ENCODE peak calls at places on chromosomes 13 and 19, in seven cellular contexts. F is cardiac muscle cell, M is heart right ventricle, A is cardiac fibroblast, D is AG10803, Q is fibroblast of pulmonary artery, K is foreskin fibroblast. V is an unnamed sample.
A peak's percentile ranks its signal among the peaks of the same experiment; 100 is the strongest.

GRCh38 chr13:54536112-54536511 is 1507.5 kb downstream of the OLFM4 start:
- DNase-seq in F (peak; percentile 13), M (peak; percentile 2), A (peak; percentile 0), D (no peak), Q (no peak), K (no peak), V (no peak)

GRCh38 chr19:1210227-1210538 is 4.6 kb downstream of the STK11 start:
- DNase-seq in F (no peak), M (no peak), A (no peak), D (no peak), Q (no peak), K (no peak), V (no peak)

GRCh38 chr13:68667863-68668262 is 1437.7 kb upstream of the PCDH9 start:
- DNase-seq in F (no peak), M (no peak), A (no peak), D (no peak), Q (no peak), K (no peak), V (no peak)

GRCh38 chr13:77042566-77043177 is 15.7 kb upstream of the FBXL3 start:
- DNase-seq in F (no peak), M (no peak), A (no peak), D (no peak), Q (no peak), K (no peak), V (no peak)

GRCh38 chr13:94177041-94177440 is 302.4 kb downstream of the DCT start:
- DNase-seq in F (no peak), M (no peak), A (peak; percentile 22), D (no peak), Q (no peak), K (no peak), V (peak; percentile 36)

GRCh38 chr13:69094485-69094884 is 1013.1 kb upstream of the ATXN8OS start:
- DNase-seq in F (no peak), M (no peak), A (no peak), D (no peak), Q (no peak), K (no peak), V (no peak)

GRCh38 chr19:35518313-35518712 is 4.9 kb upstream of the DMKN start:
- DNase-seq in F (no peak), M (no peak), A (peak; percentile 96), D (peak; percentile 98), Q (peak; percentile 98), K (peak; percentile 97), V (peak; percentile 90)

GRCh38 chr19:49799798-49800376 is 13.2 kb downstream of the FUZ start:
- DNase-seq in F (no peak), M (no peak), A (no peak), D (no peak), Q (no peak), K (no peak), V (no peak)

DNA sequence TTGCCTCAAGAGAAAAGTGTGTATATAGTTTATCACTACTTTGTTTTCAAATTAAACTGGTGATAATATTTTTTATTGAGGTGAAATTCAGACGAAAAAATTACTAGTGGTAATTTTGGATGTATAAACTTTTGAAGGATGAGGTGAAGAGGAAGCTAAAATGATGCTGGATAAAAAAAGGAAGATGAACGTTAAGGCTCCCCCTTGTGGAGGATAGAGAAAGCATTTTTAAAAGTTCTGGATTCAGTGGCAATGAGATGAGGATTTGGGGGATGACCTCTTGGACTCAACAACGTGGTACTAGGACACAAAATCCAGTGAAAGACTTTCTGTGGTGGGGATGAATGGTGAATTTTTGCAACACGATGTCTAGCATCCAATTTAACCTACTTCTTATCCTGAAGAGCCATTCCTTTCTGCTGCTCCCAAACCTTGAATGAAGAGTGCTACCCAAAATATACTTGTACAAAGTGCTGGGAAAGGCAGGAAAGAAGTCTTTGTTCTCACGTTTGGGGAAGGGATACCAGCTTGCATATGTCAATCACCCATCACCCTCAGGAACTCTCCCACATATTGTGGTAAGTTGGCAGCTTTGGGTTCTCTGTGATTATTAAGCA is 7.3 kb upstream of the SIGLEC5 start:
- DNase-seq in F (no peak), M (no peak), A (peak; percentile 40), D (no peak), Q (peak; percentile 11), K (peak; percentile 18), V (no peak)
- TF ChIP-seq CTCF in F (peak; percentile 54), M (no peak), A (peak; percentile 55), D (peak; percentile 47), Q (peak; percentile 37), K (no peak), V (peak; percentile 41)

GRCh38 chr19:29682236-29682895 is 17.1 kb downstream of the PLEKHF1 start:
- DNase-seq in F (no peak), M (no peak), A (no peak), D (no peak), Q (no peak), K (no peak), V (no peak)
- H3K4me3 ChIP-seq in F (no peak overlapping the region), M (no peak overlapping the region), A (no peak overlapping the region), D (no peak overlapping the region), Q (no peak overlapping the region), K (no peak overlapping the region), V (no peak overlapping the region)

DNA sequence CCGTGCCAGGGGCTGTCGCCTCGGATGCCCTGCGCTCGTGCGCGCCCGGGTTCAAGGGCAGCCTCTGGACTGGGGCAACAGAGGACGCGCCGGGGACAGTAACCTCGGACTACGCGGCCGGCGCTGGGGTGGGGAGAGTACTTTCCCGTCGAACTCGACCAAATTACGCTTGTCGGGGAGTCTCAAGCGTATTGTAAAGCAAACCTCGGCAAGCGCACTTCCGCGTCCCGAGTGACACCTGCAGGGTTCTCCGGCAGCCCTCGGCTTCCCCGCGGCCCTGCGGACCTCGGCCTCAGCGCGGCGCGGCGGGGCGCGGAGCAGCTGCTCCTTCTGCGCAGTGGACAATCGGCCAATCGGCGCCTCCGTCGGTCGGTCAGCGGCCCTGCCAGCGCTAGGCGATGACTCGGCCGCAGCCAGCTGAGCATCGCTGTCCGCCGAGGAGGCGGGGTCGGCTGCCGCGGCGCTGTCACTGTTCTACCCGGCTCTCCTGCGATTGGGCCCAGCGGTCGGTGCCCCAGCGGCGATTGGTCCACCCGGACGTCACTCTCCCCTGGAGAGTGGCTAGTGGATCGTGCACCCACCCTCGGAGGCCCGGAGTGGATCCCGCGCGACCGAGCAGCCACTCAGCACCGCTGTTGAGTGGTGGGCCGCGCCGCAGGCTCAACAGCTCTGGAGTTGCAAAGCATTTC is at the start of gene SLC46A3:
- DNase-seq in F (peak; percentile 97), M (peak; percentile 100), A (peak; percentile 98), D (peak; percentile 99), Q (peak; percentile 99), K (peak; percentile 100), V (peak; percentile 99)
- TF ChIP-seq CTCF in F (no peak), M (peak; percentile 15), A (no peak), D (no peak), Q (no peak), K (no peak), V (peak; percentile 16)

GRCh38 chr19:3625996-3626472 is 556 bp downstream of the CACTIN start:
- DNase-seq in F (peak; percentile 15), M (no peak), A (no peak), D (no peak), Q (no peak), K (peak; percentile 24), V (no peak)

GRCh38 chr19:3626473-3627350 is at the start of gene CACTIN:
- DNase-seq in F (peak; percentile 99), M (peak; percentile 99), A (peak; percentile 98), D (peak; percentile 98), Q (peak; percentile 98), K (peak; percentile 99), V (peak; percentile 98)

GRCh38 chr19:3623716-3624115 is 2.9 kb downstream of the CACTIN start:
- DNase-seq in F (no peak), M (no peak), A (no peak), D (no peak), Q (no peak), K (no peak), V (no peak)

GRCh38 chr19:3631053-3631861 is 4.7 kb upstream of the CACTIN start:
- DNase-seq in F (no peak), M (no peak), A (no peak), D (no peak), Q (no peak), K (no peak), V (no peak)

GRCh38 chr19:3627351-3627723 is 747 bp upstream of the CACTIN start:
- DNase-seq in F (no peak), M (no peak), A (no peak), D (no peak), Q (no peak), K (no peak), V (no peak)
- H3K4me3 ChIP-seq in F (no peak overlapping the region), M (no peak overlapping the region), A (no peak overlapping the region), D (peak overlapping the region; percentile 7), Q (peak overlapping the region; percentile 31), K (peak overlapping the region; percentile 95), V (peak overlapping the region; percentile 36)

GRCh38 chr19:47794526-47794925 is 9.8 kb downstream of the TPRX1 start:
- DNase-seq in F (no peak), M (no peak), A (no peak), D (no peak), Q (no peak), K (no peak), V (no peak)
- TF ChIP-seq CTCF in F (no peak), M (no peak), A (no peak), D (no peak), Q (peak; percentile 1), K (no peak), V (no peak)

DNA sequence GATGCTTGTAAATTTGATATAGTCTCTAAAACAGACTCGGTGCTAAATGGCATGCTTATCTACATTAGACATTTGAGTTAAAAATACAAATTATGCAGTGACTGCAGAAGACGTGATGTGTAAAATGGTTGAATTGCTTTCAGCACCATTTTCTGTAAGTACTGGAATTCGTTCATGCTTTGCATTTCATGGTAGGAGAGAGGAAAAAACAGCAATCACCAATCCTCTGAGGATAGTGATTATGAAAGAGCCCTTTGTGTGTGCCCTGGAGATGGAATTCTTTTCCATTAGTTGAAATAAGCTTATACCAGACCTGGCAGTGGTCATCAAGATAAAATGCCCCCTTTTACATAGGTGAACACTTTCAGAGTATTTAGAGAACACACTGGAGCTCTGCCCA is 1.7 kb downstream of the CNMD start:
- DNase-seq in F (no peak), M (no peak), A (no peak), D (no peak), Q (peak; percentile 4), K (no peak), V (no peak)
- H3K4me3 ChIP-seq in F (no peak overlapping the region), M (no peak overlapping the region), A (no peak overlapping the region), D (no peak overlapping the region), Q (no peak overlapping the region), K (no peak overlapping the region), V (no peak overlapping the region)